ENCODE peak calls at places on chromosomes 16 and 17, in four cellular contexts. One of them, this sample, is unnamed. For H3K4me1, the result is how much of the 10 kb centered on the place peaks cover.

GRCh38 chr17:57021226-57021940 is 43.5 kb downstream of the SCPEP1 start:
- DNase-seq in GM23338: no peak
- DNase-seq in neuronal stem cell: no peak
- DNase-seq in naive thymus-derived CD4-positive, alpha-beta T cell: no peak
- DNase-seq in this sample: no peak

GRCh38 chr17:31726980-31727427 is 132.0 kb downstream of the COPRS start:
- DNase-seq in GM23338: no peak
- DNase-seq in neuronal stem cell: no peak
- DNase-seq in naive thymus-derived CD4-positive, alpha-beta T cell: no peak
- DNase-seq in this sample: no peak

GRCh38 chr17:79077587-79077986 is 3.0 kb downstream of the ENGASE start:
- DNase-seq in GM23338: no peak
- DNase-seq in neuronal stem cell: no peak
- DNase-seq in naive thymus-derived CD4-positive, alpha-beta T cell: no peak
- DNase-seq in this sample: peak

GRCh38 chr16:54106078-54106477 is 180.5 kb downstream of the IRX3 start:
- DNase-seq in GM23338: no peak
- DNase-seq in naive thymus-derived CD4-positive, alpha-beta T cell: no peak
- DNase-seq in neuronal stem cell: no peak
- DNase-seq in this sample: no peak

GRCh38 chr16:89346869-89347268 is 129.4 kb downstream of the ZNF778 start:
- DNase-seq in GM23338: no peak
- DNase-seq in naive thymus-derived CD4-positive, alpha-beta T cell: no peak
- DNase-seq in neuronal stem cell: no peak
- DNase-seq in this sample: no peak

GRCh38 chr17:54085934-54086333 is 263.2 kb downstream of the KIF2B start:
- DNase-seq in GM23338: peak
- DNase-seq in naive thymus-derived CD4-positive, alpha-beta T cell: no peak
- DNase-seq in neuronal stem cell: no peak
- DNase-seq in this sample: peak

GRCh38 chr17:45146166-45146565 is 2.1 kb upstream of the HEXIM1 start:
- DNase-seq in naive thymus-derived CD4-positive, alpha-beta T cell: no peak
- DNase-seq in GM23338: no peak
- DNase-seq in neuronal stem cell: no peak
- DNase-seq in this sample: peak

GRCh38 chr16:11624645-11625607 is 38.2 kb upstream of the LITAF start:
- DNase-seq in naive thymus-derived CD4-positive, alpha-beta T cell: no peak
- DNase-seq in neuronal stem cell: no peak
- DNase-seq in GM23338: no peak
- DNase-seq in this sample: no peak

GRCh38 chr17:28145348-28145747 is 102.9 kb downstream of the NLK start:
- DNase-seq in neuronal stem cell: no peak
- DNase-seq in naive thymus-derived CD4-positive, alpha-beta T cell: no peak
- DNase-seq in GM23338: no peak
- DNase-seq in this sample: no peak

GRCh38 chr17:77695386-77695785 is 263.1 kb upstream of the TNRC6C start:
- DNase-seq in neuronal stem cell: no peak
- DNase-seq in GM23338: no peak
- DNase-seq in naive thymus-derived CD4-positive, alpha-beta T cell: no peak
- DNase-seq in this sample: no peak

GRCh38 chr16:4481965-4482364 is 5.8 kb downstream of the HMOX2 start:
- DNase-seq in naive thymus-derived CD4-positive, alpha-beta T cell: no peak
- DNase-seq in neuronal stem cell: no peak
- DNase-seq in GM23338: no peak
- DNase-seq in this sample: no peak

GRCh38 chr16:4475880-4476790 is at the start of gene HMOX2:
- DNase-seq in naive thymus-derived CD4-positive, alpha-beta T cell: peak
- DNase-seq in GM23338: peak
- DNase-seq in neuronal stem cell: peak
- DNase-seq in this sample: peak

GRCh38 chr16:4474192-4474961 is at the start of gene NMRAL1:
- DNase-seq in neuronal stem cell: peak
- DNase-seq in GM23338: peak
- DNase-seq in naive thymus-derived CD4-positive, alpha-beta T cell: peak
- DNase-seq in this sample: peak

GRCh38 chr16:4481526-4481925 is 5.3 kb downstream of the HMOX2 start:
- DNase-seq in naive thymus-derived CD4-positive, alpha-beta T cell: no peak
- DNase-seq in GM23338: no peak
- DNase-seq in neuronal stem cell: no peak
- DNase-seq in this sample: no peak

GRCh38 chr16:4477966-4478365 is 1.8 kb downstream of the HMOX2 start:
- DNase-seq in neuronal stem cell: no peak
- DNase-seq in naive thymus-derived CD4-positive, alpha-beta T cell: no peak
- DNase-seq in GM23338: peak
- DNase-seq in this sample: peak
- H3K4me1 ChIP-seq in neuronal stem cell: under half
- H3K4me1 ChIP-seq in naive thymus-derived CD4-positive, alpha-beta T cell: under half
- H3K4me1 ChIP-seq in GM23338: under half
- H3K4me1 ChIP-seq in this sample: under half

DNA sequence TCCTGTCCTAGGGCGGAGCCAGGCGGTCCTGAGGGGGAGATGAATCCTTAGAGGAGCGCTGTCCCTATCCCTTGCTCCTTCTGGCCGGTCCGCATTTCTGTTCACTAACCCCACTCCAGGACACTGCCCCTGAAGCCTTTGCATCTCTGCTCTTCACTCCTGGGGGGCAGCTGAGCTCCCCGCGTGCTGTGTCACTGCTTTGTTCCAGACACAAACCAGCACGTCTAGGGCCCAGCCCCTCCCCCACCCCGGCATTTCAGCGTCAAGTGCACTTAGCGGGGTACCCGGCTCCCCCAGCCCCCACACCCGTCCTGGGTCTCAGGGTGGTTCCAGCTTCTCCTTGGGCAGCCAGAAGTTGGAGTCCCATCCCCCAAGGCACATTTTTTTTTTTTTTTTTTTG is 8.9 kb downstream of the CORO6 start:
- DNase-seq in neuronal stem cell: no peak
- DNase-seq in naive thymus-derived CD4-positive, alpha-beta T cell: no peak
- DNase-seq in GM23338: peak
- DNase-seq in this sample: no peak
- H3K4me1 ChIP-seq in neuronal stem cell: under half
- H3K4me1 ChIP-seq in naive thymus-derived CD4-positive, alpha-beta T cell: under half
- H3K4me1 ChIP-seq in GM23338: under half
- H3K4me1 ChIP-seq in this sample: under half

GRCh38 chr17:1107777-1108559 is 71.8 kb downstream of the ABR start:
- DNase-seq in neuronal stem cell: no peak
- DNase-seq in naive thymus-derived CD4-positive, alpha-beta T cell: no peak
- DNase-seq in GM23338: no peak
- DNase-seq in this sample: peak
- H3K4me1 ChIP-seq in neuronal stem cell: under half
- H3K4me1 ChIP-seq in naive thymus-derived CD4-positive, alpha-beta T cell: under half
- H3K4me1 ChIP-seq in GM23338: under half
- H3K4me1 ChIP-seq in this sample: under half

GRCh38 chr17:19538095-19539039 is 4.7 kb downstream of the SLC47A1 start:
- DNase-seq in naive thymus-derived CD4-positive, alpha-beta T cell: no peak
- DNase-seq in GM23338: peak
- DNase-seq in neuronal stem cell: no peak
- DNase-seq in this sample: peak
- H3K4me1 ChIP-seq in naive thymus-derived CD4-positive, alpha-beta T cell: under half
- H3K4me1 ChIP-seq in GM23338: under half
- H3K4me1 ChIP-seq in neuronal stem cell: under half
- H3K4me1 ChIP-seq in this sample: under half

GRCh38 chr17:42253173-42253545 is 23.0 kb downstream of the STAT5B start:
- DNase-seq in GM23338: no peak
- DNase-seq in neuronal stem cell: no peak
- DNase-seq in naive thymus-derived CD4-positive, alpha-beta T cell: no peak
- DNase-seq in this sample: no peak

GRCh38 chr17:42253601-42254000 is 22.6 kb downstream of the STAT5B start:
- DNase-seq in naive thymus-derived CD4-positive, alpha-beta T cell: no peak
- DNase-seq in GM23338: no peak
- DNase-seq in neuronal stem cell: no peak
- DNase-seq in this sample: no peak

GRCh38 chr17:42252528-42253172 is 23.5 kb downstream of the STAT5B start:
- DNase-seq in naive thymus-derived CD4-positive, alpha-beta T cell: no peak
- DNase-seq in neuronal stem cell: no peak
- DNase-seq in GM23338: no peak
- DNase-seq in this sample: no peak

GRCh38 chr17:42249681-42250446 is 26.3 kb downstream of the STAT5B start:
- DNase-seq in GM23338: no peak
- DNase-seq in naive thymus-derived CD4-positive, alpha-beta T cell: peak
- DNase-seq in neuronal stem cell: no peak
- DNase-seq in this sample: no peak

DNA sequence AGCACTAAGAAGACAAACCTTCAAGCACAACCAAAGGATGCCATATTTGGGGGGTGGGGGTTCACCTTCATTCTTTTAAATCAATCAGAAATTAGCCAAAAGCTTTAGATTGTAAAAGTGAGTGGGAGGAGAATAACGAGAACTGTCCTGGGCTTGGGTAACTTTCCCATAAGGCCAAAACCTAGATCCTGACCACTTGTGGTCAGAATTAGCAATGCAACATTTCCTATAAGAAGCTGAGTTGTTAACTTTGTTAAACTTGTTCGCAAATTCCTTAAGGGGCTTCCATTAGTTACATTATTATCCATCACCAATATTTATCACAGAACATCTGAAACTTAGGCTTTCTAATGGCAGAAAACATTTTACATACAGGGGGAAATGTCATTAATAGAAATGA is 25.1 kb downstream of the STAT5B start:
- DNase-seq in naive thymus-derived CD4-positive, alpha-beta T cell: no peak
- DNase-seq in neuronal stem cell: no peak
- DNase-seq in GM23338: peak
- DNase-seq in this sample: no peak
- H3K4me1 ChIP-seq in naive thymus-derived CD4-positive, alpha-beta T cell: under half
- H3K4me1 ChIP-seq in neuronal stem cell: under half
- H3K4me1 ChIP-seq in GM23338: under half
- H3K4me1 ChIP-seq in this sample: under half

GRCh38 chr17:80986816-80987480 is 4.7 kb upstream of the CHMP6 start:
- DNase-seq in neuronal stem cell: no peak
- DNase-seq in naive thymus-derived CD4-positive, alpha-beta T cell: no peak
- DNase-seq in GM23338: no peak
- DNase-seq in this sample: peak

GRCh38 chr17:80990921-80991644 is 558 bp upstream of the CHMP6 start:
- DNase-seq in naive thymus-derived CD4-positive, alpha-beta T cell: no peak
- DNase-seq in neuronal stem cell: no peak
- DNase-seq in GM23338: no peak
- DNase-seq in this sample: peak

GRCh38 chr17:80991645-80992076 is at the start of gene CHMP6:
- DNase-seq in neuronal stem cell: peak
- DNase-seq in GM23338: peak
- DNase-seq in naive thymus-derived CD4-positive, alpha-beta T cell: peak
- DNase-seq in this sample: peak

GRCh38 chr17:80987941-80988461 is 3.6 kb upstream of the CHMP6 start:
- DNase-seq in naive thymus-derived CD4-positive, alpha-beta T cell: no peak
- DNase-seq in GM23338: no peak
- DNase-seq in neuronal stem cell: no peak
- DNase-seq in this sample: peak

DNA sequence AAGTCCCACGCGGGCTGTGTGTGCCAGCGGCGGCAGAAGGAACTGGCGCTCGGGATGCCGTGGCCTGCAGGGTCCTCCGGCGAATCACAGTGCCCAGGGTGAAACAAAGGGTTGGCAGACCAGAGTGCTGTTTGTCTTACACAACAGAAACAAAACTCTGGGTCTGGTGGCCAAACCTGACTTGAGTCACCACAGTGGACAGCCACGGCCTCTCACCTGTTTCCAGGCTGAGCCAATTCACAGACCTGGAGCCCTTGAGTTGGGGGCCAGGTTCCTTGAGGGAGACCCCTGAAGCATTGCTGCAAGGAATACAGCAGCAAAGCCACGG is 2.1 kb upstream of the CHMP6 start:
- DNase-seq in GM23338: no peak
- DNase-seq in neuronal stem cell: no peak
- DNase-seq in naive thymus-derived CD4-positive, alpha-beta T cell: no peak
- DNase-seq in this sample: no peak
- H3K4me1 ChIP-seq in GM23338: under half
- H3K4me1 ChIP-seq in neuronal stem cell: under half
- H3K4me1 ChIP-seq in naive thymus-derived CD4-positive, alpha-beta T cell: under half
- H3K4me1 ChIP-seq in this sample: under half

GRCh38 chr17:69250641-69251040 is 22.0 kb upstream of the ABCA10 start:
- DNase-seq in naive thymus-derived CD4-positive, alpha-beta T cell: no peak
- DNase-seq in neuronal stem cell: no peak
- DNase-seq in GM23338: no peak
- DNase-seq in this sample: no peak
- H3K4me1 ChIP-seq in naive thymus-derived CD4-positive, alpha-beta T cell: under half
- H3K4me1 ChIP-seq in neuronal stem cell: under half
- H3K4me1 ChIP-seq in GM23338: under half
- H3K4me1 ChIP-seq in this sample: under half

This sample was measured in endodermal cell.